ENCODE peak calls at places on chromosomes 7 and 10, in seven cellular contexts. W is GM18507; S is IMR-90; B is adrenal gland; O is stimulated activated CD8-positive, alpha-beta memory T cell treated with anti-CD3 and anti-CD28 coated beads, Interleukin-4, amount 100 ng/mL, for 1 hour; L is EL; U is T-helper 2 cell. I is an unnamed sample.

GRCh38 chr7:158094046-158094445 is 493.6 kb downstream of the PTPRN2 start:
- DNase-seq in O (no peak), L (no peak), B (no peak), S (no peak), W (no peak), U (no peak), I (no peak)

GRCh38 chr10:60044221-60044620 is 137.9 kb upstream of the CCDC6 start:
- DNase-seq in O (no peak), W (no peak), S (peak), L (peak), U (no peak), B (no peak), I (no peak)

GRCh38 chr10:3925184-3925583 is 140.2 kb upstream of the KLF6 start:
- DNase-seq in B (no peak), U (no peak), O (no peak), L (no peak), W (no peak), S (no peak), I (no peak)

GRCh38 chr10:89426230-89426868 is 12.0 kb downstream of the IFIT5 start:
- DNase-seq in W (no peak), O (no peak), B (no peak), U (no peak), L (peak), S (peak), I (no peak)

GRCh38 chr10:128610113-128610512 is 483.9 kb upstream of the MKI67 start:
- DNase-seq in U (no peak), O (no peak), S (no peak), W (no peak), B (no peak), L (no peak), I (no peak)

GRCh38 chr10:79380918-79381775 is 33.9 kb downstream of the PPIF start:
- DNase-seq in B (no peak), L (no peak), O (no peak), S (no peak), U (no peak), W (no peak), I (no peak)

GRCh38 chr7:85230623-85231022 is 43.8 kb upstream of the SEMA3D start:
- DNase-seq in L (no peak), B (no peak), O (no peak), S (no peak), W (no peak), U (no peak), I (no peak)

GRCh38 chr10:21531164-21531563 is 2.9 kb upstream of the MLLT10 start:
- DNase-seq in L (peak), W (no peak), B (no peak), U (no peak), O (no peak), S (peak), I (no peak)

GRCh38 chr10:91006752-91007346 is 86.0 kb upstream of the ANKRD1 start:
- DNase-seq in B (no peak), S (no peak), L (no peak), W (peak), U (no peak), O (no peak), I (no peak)

GRCh38 chr10:132142396-132143161 is 44.2 kb upstream of the DPYSL4 start:
- DNase-seq in B (peak), L (peak), W (peak), U (peak), S (no peak), O (no peak), I (no peak)

GRCh38 chr10:48608926-48609325 is 4.1 kb upstream of the ARHGAP22 start:
- DNase-seq in O (no peak), W (no peak), B (peak), L (no peak), S (peak), U (no peak), I (no peak)

GRCh38 chr10:110083884-110084283 is 76.1 kb downstream of the ADD3 start:
- DNase-seq in W (no peak), B (no peak), S (peak), O (no peak), U (no peak), L (peak), I (no peak)

GRCh38 chr7:120554960-120555571 is 282.1 kb downstream of the KCND2 start:
- DNase-seq in U (no peak), W (no peak), B (peak), L (peak), S (peak), O (no peak), I (peak)

GRCh38 chr10:97034301-97034700 is 151.5 kb downstream of the SLIT1 start:
- DNase-seq in B (no peak), W (no peak), O (no peak), U (no peak), S (no peak), L (no peak), I (no peak)

GRCh38 chr10:79003183-79004100 is 65.3 kb upstream of the ZMIZ1 start:
- DNase-seq in S (no peak), O (no peak), W (no peak), L (no peak), B (peak), U (no peak), I (no peak)

GRCh38 chr10:59290448-59290847 is 71.9 kb downstream of the FAM13C start:
- DNase-seq in U (no peak), O (no peak), B (no peak), S (no peak), W (no peak), L (no peak), I (no peak)

GRCh38 chr7:94008537-94008936 is 4.4 kb upstream of the BET1 start:
- DNase-seq in B (no peak), S (peak), O (no peak), W (no peak), U (no peak), L (no peak), I (no peak)

GRCh38 chr7:2355079-2356008 is 717 bp downstream of the EIF3B start:
- DNase-seq in L (peak), B (no peak), U (peak), O (no peak), S (no peak), W (no peak), I (no peak)

GRCh38 chr10:13628661-13629060 is 41.9 kb downstream of the PRPF18 start:
- DNase-seq in U (no peak), O (no peak), B (no peak), S (no peak), W (no peak), L (no peak), I (no peak)

GRCh38 chr10:46524471-46525176 is 31.8 kb downstream of the GPRIN2 start:
- DNase-seq in W (no peak), B (no peak), S (peak), U (peak), O (no peak), L (peak), I (no peak)

GRCh38 chr7:48101880-48102448 is 12.9 kb downstream of the UPP1 start:
- DNase-seq in O (no peak), W (no peak), L (no peak), U (no peak), B (no peak), S (no peak), I (peak)

GRCh38 chr10:97069576-97070362 is 116.0 kb downstream of the SLIT1 start:
- DNase-seq in S (no peak), L (peak), B (no peak), U (peak), W (no peak), O (no peak), I (no peak)

GRCh38 chr7:22586806-22587180 is 86.8 kb upstream of the STEAP1B start:
- DNase-seq in O (no peak), B (no peak), L (peak), S (peak), U (no peak), W (no peak), I (no peak)

GRCh38 chr10:17009228-17009700 is 120.3 kb downstream of the CUBN start:
- DNase-seq in W (no peak), S (peak), U (no peak), L (peak), O (no peak), B (no peak), I (no peak)

I was measured in NCI-H1092.